ENCODE peak calls at places on chromosome 12, in six cellular contexts. T is transverse colon, F is A549, K is stomach, U is ovary, O is sigmoid colon. I is an unnamed sample.

GRCh38 chr12:13154851-13155250 is 41.7 kb upstream of the EMP1 start:
- DNase-seq in T (no peak), K (no peak), U (no peak), O (no peak), F (no peak), I (no peak)

GRCh38 chr12:24488091-24488596 is 460.8 kb downstream of the BCAT1 start:
- DNase-seq in U (peak), T (no peak), K (no peak), F (no peak), O (no peak), I (no peak)

GRCh38 chr12:55700255-55701018 is 7.3 kb downstream of the ITGA7 start:
- DNase-seq in U (no peak), K (no peak), O (peak), T (peak), F (no peak), I (no peak)

GRCh38 chr12:124713041-124713435 is 145.6 kb upstream of the NCOR2 start:
- DNase-seq in U (no peak), F (no peak), O (peak), K (peak), T (peak), I (no peak)

GRCh38 chr12:4119157-4119761 is 154.3 kb upstream of the CCND2 start:
- DNase-seq in T (peak), K (no peak), O (no peak), U (no peak), F (no peak), I (peak)

GRCh38 chr12:12941450-12942350 is 10.3 kb downstream of the GPRC5D start:
- DNase-seq in O (no peak), U (no peak), T (no peak), K (no peak), F (no peak), I (peak)

GRCh38 chr12:58871557-58871956 is 48.7 kb downstream of the LRIG3 start:
- DNase-seq in U (no peak), T (no peak), O (no peak), F (no peak), K (no peak), I (no peak)

GRCh38 chr12:107564946-107565345 is 120.7 kb upstream of the PWP1 start:
- DNase-seq in O (no peak), T (no peak), U (no peak), K (no peak), F (no peak), I (no peak)

GRCh38 chr12:115998119-115998633 is 279.3 kb downstream of the MED13L start:
- DNase-seq in F (peak), T (peak), U (peak), K (no peak), O (no peak), I (no peak)

GRCh38 chr12:23354800-23355199 is 594.7 kb downstream of the SOX5 start:
- DNase-seq in K (no peak), O (no peak), F (no peak), U (no peak), T (no peak), I (no peak)

GRCh38 chr12:90938451-90938850 is 16.5 kb downstream of the CCER1 start:
- DNase-seq in K (no peak), O (no peak), F (no peak), T (no peak), U (no peak), I (no peak)

GRCh38 chr12:64160718-64161060 is 61.4 kb downstream of the KICS2 start:
- DNase-seq in F (no peak), T (no peak), O (no peak), K (no peak), U (no peak), I (no peak)

GRCh38 chr12:90003688-90004087 is 295.1 kb upstream of the ATP2B1 start:
- DNase-seq in O (no peak), T (no peak), F (no peak), K (no peak), U (no peak), I (no peak)

GRCh38 chr12:88141425-88141773 is 489 bp downstream of the CEP290 start:
- DNase-seq in T (no peak), O (no peak), U (no peak), F (no peak), K (no peak), I (no peak)

GRCh38 chr12:122227341-122227740 is 1.5 kb upstream of the DIABLO start:
- DNase-seq in F (no peak), U (no peak), T (no peak), O (no peak), K (no peak), I (no peak)

GRCh38 chr12:76085159-76085868 is 829 bp upstream of the NAP1L1 start:
- DNase-seq in K (no peak), F (no peak), U (no peak), T (no peak), O (no peak), I (no peak)

GRCh38 chr12:25074113-25074512 is 120.8 kb downstream of the DNAI7 start:
- DNase-seq in T (no peak), F (no peak), U (no peak), O (no peak), K (no peak), I (no peak)

GRCh38 chr12:93137656-93138612 is 208.8 kb upstream of the EEA1 start:
- DNase-seq in U (no peak), K (no peak), F (peak), T (no peak), O (no peak), I (no peak)

GRCh38 chr12:468671-469389 is 9.1 kb downstream of the B4GALNT3 start:
- DNase-seq in O (no peak), T (no peak), F (no peak), U (no peak), K (peak), I (no peak)

GRCh38 chr12:130920711-130921381 is 32.9 kb upstream of the ADGRD1 start:
- DNase-seq in K (peak), F (no peak), U (peak), O (peak), T (peak), I (no peak)

GRCh38 chr12:117901631-117902030 is 67.2 kb downstream of the KSR2 start:
- DNase-seq in K (no peak), U (no peak), O (no peak), T (no peak), F (no peak), I (no peak)

GRCh38 chr12:63848450-63848849 is 4.0 kb downstream of the SRGAP1 start:
- DNase-seq in U (no peak), K (no peak), O (no peak), F (no peak), T (no peak), I (no peak)

GRCh38 chr12:47989666-47990065 is 14.6 kb downstream of the COL2A1 start:
- DNase-seq in F (no peak), K (no peak), U (peak), O (peak), T (no peak), I (no peak)

GRCh38 chr12:123238330-123238682 is 5.1 kb downstream of the MTRFR start:
- DNase-seq in U (no peak), T (no peak), F (no peak), O (no peak), K (no peak), I (no peak)

GRCh38 chr12:52175411-52176350 is 16.1 kb downstream of the KRT80 start:
- DNase-seq in T (no peak), K (no peak), U (no peak), F (no peak), O (no peak), I (no peak)

GRCh38 chr12:86826051-86826450 is 569.9 kb upstream of the MGAT4C start:
- DNase-seq in U (no peak), F (no peak), K (no peak), O (no peak), T (no peak), I (no peak)

GRCh38 chr12:119781804-119782203 is 95.3 kb downstream of the CIT start:
- DNase-seq in T (no peak), K (no peak), F (no peak), U (no peak), O (no peak), I (no peak)

GRCh38 chr12:2354151-2354991 is 301.6 kb downstream of the CACNA1C start:
- DNase-seq in U (no peak), T (no peak), F (no peak), K (no peak), O (no peak), I (no peak)

GRCh38 chr12:64672925-64673409 is 62.7 kb downstream of the RASSF3 start:
- DNase-seq in O (peak), T (peak), U (peak), K (peak), F (no peak), I (no peak)

GRCh38 chr12:79274571-79275064 is 410.0 kb downstream of the SYT1 start:
- DNase-seq in U (no peak), F (no peak), T (no peak), O (no peak), K (no peak), I (no peak)

GRCh38 chr12:11877102-11877826 is 193.5 kb upstream of the BCL2L14 start:
- DNase-seq in K (no peak), O (no peak), T (no peak), F (no peak), U (no peak), I (no peak)

GRCh38 chr12:80848858-80849257 is 88.9 kb downstream of the LIN7A start:
- DNase-seq in U (no peak), K (no peak), T (no peak), F (no peak), O (no peak), I (no peak)

GRCh38 chr12:11875414-11875935 is 195.3 kb upstream of the BCL2L14 start:
- DNase-seq in F (no peak), T (no peak), K (no peak), O (no peak), U (no peak), I (no peak)

GRCh38 chr12:6384499-6385436 is 806 bp downstream of the LTBR start:
- DNase-seq in F (no peak), K (no peak), U (peak), O (peak), T (peak), I (no peak)

GRCh38 chr12:66514581-66514980 is 164.3 kb downstream of the GRIP1 start:
- DNase-seq in O (no peak), U (no peak), T (no peak), F (no peak), K (no peak), I (no peak)

GRCh38 chr12:94561943-94562411 is 88.4 kb downstream of the TMCC3 start:
- DNase-seq in O (no peak), K (peak), F (no peak), U (no peak), T (peak), I (no peak)

GRCh38 chr12:116849216-116849615 is 32.0 kb downstream of the HRK start:
- DNase-seq in O (no peak), F (no peak), U (no peak), T (no peak), K (no peak), I (no peak)

GRCh38 chr12:79897617-79898016 is 37.3 kb downstream of the PPP1R12A start:
- DNase-seq in F (no peak), U (no peak), T (no peak), O (no peak), K (no peak), I (no peak)

GRCh38 chr12:79420146-79420618 is 270.6 kb downstream of the PAWR start:
- DNase-seq in F (peak), O (no peak), T (no peak), U (no peak), K (no peak), I (no peak)

GRCh38 chr12:88298761-88299242 is 156.7 kb downstream of the TMTC3 start:
- DNase-seq in K (peak), F (peak), T (no peak), O (no peak), U (no peak), I (no peak)

GRCh38 chr12:96526110-96526509 is 36.7 kb downstream of the CFAP54 start:
- DNase-seq in F (no peak), T (no peak), U (no peak), O (no peak), K (no peak), I (no peak)
- TF ChIP-seq EP300 in F (no peak), T (no peak), U (no peak), O (no peak), K (no peak), I (no peak)

DNA sequence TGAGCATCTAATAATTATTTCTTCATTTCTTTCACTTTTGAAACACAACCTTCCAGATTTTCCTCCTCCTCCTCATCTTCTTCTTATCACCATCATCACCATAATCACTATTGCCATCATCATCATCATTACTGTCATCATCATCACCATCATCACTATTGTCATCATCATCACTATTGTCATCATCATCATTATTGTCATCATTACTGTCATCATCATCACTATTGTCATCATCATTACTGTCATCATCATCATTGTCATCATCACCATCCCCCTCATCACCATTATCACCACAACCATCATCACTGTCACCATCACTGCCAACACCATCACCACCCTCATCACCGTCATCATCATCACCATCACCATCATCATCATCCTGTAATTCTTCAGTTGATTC is 400.0 kb downstream of the TMEM132D start:
- DNase-seq in K (no peak), T (no peak), F (no peak), U (no peak), O (no peak), I (no peak)
- TF ChIP-seq EP300 in K (no peak), T (no peak), F (no peak), U (no peak), O (no peak), I (no peak)

GRCh38 chr12:85662209-85662607 is 174.0 kb downstream of the RASSF9 start:
- DNase-seq in K (no peak), T (no peak), O (no peak), U (no peak), F (no peak), I (no peak)
- TF ChIP-seq EP300 in K (no peak), T (no peak), O (no peak), U (no peak), F (no peak), I (no peak)

GRCh38 chr12:68479261-68479581 is 131.5 kb upstream of the RAP1B start:
- DNase-seq in K (no peak), O (no peak), F (no peak), U (no peak), T (no peak), I (no peak)
- TF ChIP-seq EP300 in K (no peak), O (no peak), F (no peak), U (no peak), T (no peak), I (no peak)

DNA sequence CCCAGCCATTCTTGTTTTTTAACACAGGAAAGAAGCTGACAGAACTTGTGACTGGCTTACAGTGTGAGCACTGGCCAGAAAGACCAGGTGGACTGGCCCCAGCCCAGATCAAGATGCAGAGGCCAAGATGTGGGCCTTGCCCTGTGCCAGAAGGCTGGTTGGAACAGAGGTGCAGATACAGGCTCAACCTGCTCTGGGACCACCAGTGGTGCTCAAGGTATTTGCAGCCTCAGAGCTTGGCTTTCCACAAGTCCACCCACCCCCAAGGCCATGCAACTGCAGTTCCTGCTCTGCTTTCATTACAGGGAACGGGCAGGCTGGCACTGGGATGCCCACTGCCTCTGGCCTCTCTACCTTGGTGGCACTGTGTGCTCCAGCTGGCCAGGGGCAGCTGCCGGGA is 23.3 kb downstream of the ZFC3H1 start:
- DNase-seq in U (no peak), T (no peak), K (peak), F (no peak), O (no peak), I (no peak)
- TF ChIP-seq EP300 in U (no peak), T (no peak), K (no peak), F (no peak), O (no peak), I (no peak)

GRCh38 chr12:18683603-18684002 is 54.2 kb downstream of the PLCZ1 start:
- DNase-seq in O (no peak), F (no peak), T (no peak), K (no peak), U (no peak), I (no peak)
- TF ChIP-seq EP300 in O (no peak), F (no peak), T (no peak), K (no peak), U (no peak), I (no peak)

I was measured in esophagus muscularis mucosa.